ENCODE peak calls at places on chromosome 13, in nine cellular contexts. G is OCI-LY7, H is IMR-90, M is AG09309, Q is tibial artery, W is transverse colon, T is tibial nerve, U is HFF-Myc, S is astrocyte of the cerebellum. L is an unnamed sample.

GRCh38 chr13:38262211-38262610 is 87.4 kb upstream of the UFM1 start:
- DNase-seq in M (peak), S (no peak), T (no peak), H (no peak), G (no peak), U (no peak), W (no peak), Q (no peak), L (peak)

GRCh38 chr13:85806553-85807175 is 7.4 kb upstream of the SLITRK6 start:
- DNase-seq in S (peak), U (no peak), H (peak), T (no peak), M (no peak), Q (no peak), W (no peak), G (peak), L (peak)

GRCh38 chr13:24110011-24110410 is 50.5 kb upstream of the SPATA13 start:
- DNase-seq in S (no peak), T (no peak), M (no peak), U (no peak), H (no peak), G (no peak), Q (no peak), W (no peak), L (no peak)

GRCh38 chr13:44853641-44854040 is 135.6 kb downstream of the NUFIP1 start:
- DNase-seq in T (no peak), W (peak), S (no peak), G (no peak), U (no peak), H (no peak), M (no peak), Q (no peak), L (no peak)

GRCh38 chr13:108266316-108266936 is 3.1 kb upstream of the TNFSF13B start:
- DNase-seq in W (no peak), U (no peak), H (no peak), G (no peak), S (no peak), T (no peak), Q (no peak), M (no peak), L (no peak)

GRCh38 chr13:74217816-74218215 is 83.6 kb upstream of the KLF12 start:
- DNase-seq in U (no peak), H (peak), Q (no peak), M (no peak), T (no peak), G (no peak), W (no peak), S (no peak), L (peak)

GRCh38 chr13:106589716-106590115 is 21.8 kb upstream of the ARGLU1 start:
- DNase-seq in H (peak), Q (no peak), U (no peak), T (no peak), S (no peak), M (no peak), W (no peak), G (no peak), L (no peak)

GRCh38 chr13:95714142-95714832 is 37.3 kb downstream of the DNAJC3 start:
- DNase-seq in M (peak), U (no peak), Q (no peak), H (peak), W (no peak), G (no peak), S (peak), T (no peak), L (peak)

GRCh38 chr13:53507741-53508140 is 479.1 kb downstream of the OLFM4 start:
- DNase-seq in U (no peak), H (no peak), W (no peak), S (no peak), T (no peak), Q (no peak), M (no peak), G (no peak), L (no peak)

GRCh38 chr13:98480915-98481510 is 95.9 kb downstream of the STK24 start:
- DNase-seq in H (peak), Q (no peak), W (peak), T (no peak), M (no peak), S (no peak), U (no peak), G (peak), L (no peak)

GRCh38 chr13:50129923-50130685 is 114.9 kb downstream of the KCNRG start:
- DNase-seq in T (peak), Q (peak), M (no peak), S (no peak), W (peak), H (no peak), G (peak), U (no peak), L (no peak)

GRCh38 chr13:38582133-38582532 is 104.7 kb upstream of the FREM2 start:
- DNase-seq in G (peak), T (no peak), W (no peak), U (no peak), H (peak), M (no peak), S (peak), Q (no peak), L (no peak)

GRCh38 chr13:106990594-106990993 is 422.7 kb upstream of the ARGLU1 start:
- DNase-seq in H (peak), M (no peak), S (no peak), U (no peak), G (no peak), W (no peak), T (no peak), Q (no peak), L (no peak)

GRCh38 chr13:44416297-44416696 is 42.7 kb downstream of the SERP2 start:
- DNase-seq in S (no peak), H (no peak), Q (no peak), T (no peak), G (no peak), U (no peak), M (no peak), W (no peak), L (no peak)

GRCh38 chr13:34432234-34432633 is 509.8 kb upstream of the NBEA start:
- DNase-seq in M (no peak), U (no peak), G (no peak), T (no peak), Q (no peak), S (no peak), W (no peak), H (no peak), L (no peak)

GRCh38 chr13:78102121-78102677 is 183.6 kb upstream of the EDNRB start:
- DNase-seq in W (peak), G (no peak), S (no peak), T (peak), U (no peak), M (peak), H (peak), Q (peak), L (no peak)

GRCh38 chr13:94362411-94362909 is 117.0 kb downstream of the DCT start:
- DNase-seq in G (peak), U (peak), H (peak), Q (peak), T (no peak), S (peak), M (peak), W (peak), L (peak)

GRCh38 chr13:20297181-20297580 is 65.1 kb upstream of the GJB6 start:
- DNase-seq in W (no peak), S (no peak), M (no peak), T (no peak), U (no peak), G (no peak), Q (no peak), H (no peak), L (no peak)

GRCh38 chr13:113860579-113861432 is 3.1 kb downstream of the GAS6 start:
- DNase-seq in H (no peak), Q (no peak), M (no peak), S (no peak), U (no peak), G (no peak), T (no peak), W (peak), L (no peak)

DNA sequence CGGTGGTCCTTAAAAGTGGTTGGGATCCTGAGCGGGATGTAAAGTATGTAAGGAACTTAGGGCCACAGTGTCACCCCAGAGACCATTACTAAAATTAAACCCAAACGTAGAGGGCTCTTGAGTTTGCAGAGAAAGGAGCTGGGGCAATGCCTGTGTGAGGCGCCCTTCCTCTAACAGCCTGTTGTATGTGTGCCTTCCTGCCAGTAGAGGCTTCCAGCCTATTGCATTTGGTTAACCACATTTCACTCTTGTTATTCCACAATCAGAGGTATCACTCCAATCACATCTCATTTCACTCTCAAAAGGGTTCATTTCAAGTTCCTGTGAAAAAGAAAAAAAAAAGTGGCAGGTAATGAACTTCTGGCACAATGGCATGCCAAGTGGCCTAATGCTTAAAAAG is 29.4 kb downstream of the DIAPH3 start:
- DNase-seq in H (no peak), T (no peak), W (no peak), U (no peak), S (no peak), G (no peak), Q (no peak), M (no peak), L (no peak)
- TF ChIP-seq CTCF in H (peak), T (no peak), W (no peak), U (no peak), S (peak), G (no peak), Q (peak), M (peak), L (peak)

GRCh38 chr13:75801388-75801787 is 165.3 kb downstream of the LMO7 start:
- DNase-seq in W (no peak), U (no peak), Q (no peak), S (no peak), M (no peak), G (no peak), T (no peak), H (no peak), L (no peak)
- H3K4me3 ChIP-seq in W (no peak), U (no peak), Q (no peak), S (no peak), M (no peak), G (no peak), T (no peak), H (no peak), L (no peak)

DNA sequence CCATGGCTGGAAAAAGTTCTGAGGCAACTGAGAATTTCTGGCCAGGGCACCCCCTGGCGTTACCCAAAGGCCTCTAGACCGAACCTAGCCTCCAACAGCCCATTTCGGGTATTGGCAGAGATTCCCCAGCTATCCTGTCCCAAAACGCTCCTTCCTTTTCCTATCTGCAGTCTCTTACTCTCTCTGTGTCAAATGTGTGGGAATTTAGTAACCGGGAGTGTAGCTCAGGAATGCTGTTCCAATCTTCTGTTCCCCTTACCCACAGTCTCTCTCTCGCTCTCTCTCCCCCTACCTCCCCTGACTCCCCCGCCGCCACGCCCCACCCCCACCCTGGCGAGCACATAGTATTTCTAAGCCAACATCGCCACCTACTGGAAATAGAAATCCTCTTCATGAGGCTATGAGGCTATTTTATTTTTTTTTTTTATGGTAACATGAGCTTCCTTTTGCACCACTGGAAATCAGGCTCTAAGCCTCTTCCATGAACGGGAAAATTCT is 27.0 kb downstream of the OXGR1 start:
- DNase-seq in W (no peak), U (no peak), S (no peak), M (no peak), T (no peak), G (peak), Q (no peak), H (no peak), L (no peak)
- TF ChIP-seq CTCF in W (no peak), U (no peak), S (no peak), M (no peak), T (no peak), G (peak), Q (peak), H (peak), L (no peak)

DNA sequence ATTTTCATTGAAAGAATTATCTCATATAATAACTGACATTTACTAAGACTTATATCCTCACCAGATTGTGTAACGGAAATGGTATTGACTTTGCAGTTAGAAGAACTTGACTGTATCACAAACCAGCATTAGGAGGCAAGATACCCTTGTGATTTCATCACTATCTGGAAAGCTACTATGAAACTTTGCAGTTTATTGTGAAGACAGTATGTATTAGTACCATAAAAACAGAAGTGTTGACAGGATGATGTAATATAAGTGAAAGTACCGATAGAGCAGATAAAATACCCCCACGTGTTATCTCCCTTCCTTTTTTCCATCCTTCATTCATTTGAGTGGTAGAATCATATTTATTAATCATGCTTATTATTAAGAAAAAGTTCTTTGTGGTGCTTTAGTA is 365.7 kb upstream of the KLHL1 start:
- DNase-seq in S (no peak), M (no peak), T (no peak), G (no peak), Q (no peak), W (no peak), U (no peak), H (no peak), L (no peak)
- H3K4me3 ChIP-seq in S (no peak), M (no peak), T (no peak), G (no peak), Q (no peak), W (no peak), U (no peak), H (no peak), L (no peak)

DNA sequence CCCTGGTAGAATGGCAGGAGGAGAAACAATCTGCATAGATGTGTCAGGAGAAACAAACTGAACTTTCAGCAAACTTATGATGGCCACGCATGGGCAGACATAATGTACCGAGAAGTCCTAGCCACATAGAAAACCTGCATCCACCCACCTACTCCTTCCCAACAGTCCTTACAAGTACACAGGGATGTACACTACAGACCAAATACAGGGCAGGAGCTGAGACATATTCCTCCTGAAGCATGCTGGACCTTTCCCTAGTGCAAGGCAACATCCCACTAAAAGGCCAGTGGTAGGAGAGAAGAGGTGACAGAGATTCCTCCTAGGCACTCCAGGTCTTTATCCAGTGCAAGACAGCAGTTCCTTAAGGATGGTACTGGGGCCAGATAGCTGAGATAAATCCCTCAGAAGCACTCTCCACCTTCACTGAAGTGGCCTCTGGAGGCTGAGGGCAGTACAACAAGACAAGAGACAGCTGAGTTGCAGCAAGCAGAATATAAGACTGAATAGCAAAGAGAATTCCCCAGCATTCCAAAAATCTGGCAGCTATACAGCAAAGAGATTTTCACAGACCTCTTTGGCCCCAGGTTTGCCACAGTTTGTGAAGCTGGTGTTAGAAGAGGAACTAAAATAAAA is 18.3 kb downstream of the VWA8 start:
- DNase-seq in S (peak), U (no peak), G (peak), H (peak), M (no peak), T (no peak), W (no peak), Q (no peak), L (peak)
- TF ChIP-seq CTCF in S (peak), U (peak), G (peak), H (peak), M (peak), T (no peak), W (no peak), Q (no peak), L (peak)

GRCh38 chr13:26658972-26659371 is 101.5 kb downstream of the WASF3 start:
- DNase-seq in T (no peak), W (no peak), Q (no peak), U (no peak), S (no peak), G (no peak), H (no peak), M (no peak), L (no peak)

GRCh38 chr13:26656919-26657318 is 99.4 kb downstream of the WASF3 start:
- DNase-seq in Q (no peak), H (peak), U (no peak), W (no peak), T (no peak), S (no peak), G (peak), M (peak), L (peak)

GRCh38 chr13:26660761-26661160 is 99.8 kb downstream of the GPR12 start:
- DNase-seq in G (peak), S (no peak), H (no peak), W (no peak), M (no peak), U (no peak), Q (no peak), T (no peak), L (no peak)

GRCh38 chr13:26660185-26660584 is 100.4 kb downstream of the GPR12 start:
- DNase-seq in G (no peak), Q (no peak), M (no peak), H (no peak), W (no peak), T (no peak), U (no peak), S (no peak), L (no peak)

DNA sequence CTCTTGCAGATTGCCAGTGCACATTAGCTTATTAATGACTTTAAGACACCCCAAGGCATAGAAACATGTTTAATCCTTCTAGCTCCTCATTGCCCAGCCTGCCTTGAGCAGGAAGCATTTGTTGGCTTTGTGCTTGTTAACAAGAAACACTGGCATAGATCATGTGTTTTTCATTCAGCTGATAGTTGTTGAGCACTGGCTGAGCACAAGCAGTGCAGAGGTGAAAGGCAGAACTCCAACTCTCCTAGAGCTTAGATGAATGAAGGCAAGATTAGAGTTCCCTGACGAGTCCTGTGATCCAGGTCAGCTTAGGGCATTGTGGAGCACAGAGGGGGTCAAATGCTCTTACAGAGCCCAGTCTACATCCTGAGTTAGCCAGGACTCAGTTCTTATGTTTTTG is 101.0 kb downstream of the WASF3 start:
- DNase-seq in S (no peak), U (no peak), M (no peak), H (no peak), Q (no peak), W (no peak), G (no peak), T (no peak), L (no peak)
- H3K4me3 ChIP-seq in S (no peak), U (no peak), M (no peak), H (no peak), Q (no peak), W (no peak), G (no peak), T (no peak), L (no peak)

GRCh38 chr13:30892966-30893365 is 13.1 kb upstream of the MEDAG start:
- DNase-seq in T (no peak), S (no peak), W (no peak), G (peak), U (no peak), M (no peak), Q (peak), H (peak), L (no peak)
- TF ChIP-seq CTCF in T (no peak), S (peak), W (peak), G (peak), U (peak), M (peak), Q (peak), H (peak), L (peak)

L was measured in AG04449.